ENCODE peak calls at places on chromosomes 5 and 9, in four cellular contexts. One of them, this sample, is unnamed.

GRCh38 chr9:115085773-115086377 is 32.1 kb downstream of the TNC start:
- DNase-seq in H9: no peak
- DNase-seq in IMR-90: no peak
- DNase-seq in H1: no peak
- DNase-seq in this sample: no peak

GRCh38 chr5:78076351-78076750 is 218.1 kb downstream of the AP3B1 start:
- DNase-seq in IMR-90: no peak
- DNase-seq in H9: no peak
- DNase-seq in H1: no peak
- DNase-seq in this sample: no peak

GRCh38 chr9:100150209-100150608 is 51.2 kb downstream of the INVS start:
- DNase-seq in H9: no peak
- DNase-seq in IMR-90: peak
- DNase-seq in H1: no peak
- DNase-seq in this sample: no peak

GRCh38 chr5:53291528-53291927 is 182.0 kb upstream of the MOCS2 start:
- DNase-seq in H1: no peak
- DNase-seq in IMR-90: peak
- DNase-seq in H9: no peak
- DNase-seq in this sample: no peak

GRCh38 chr5:131769337-131769736 is 27.5 kb downstream of the FNIP1 start:
- DNase-seq in H1: no peak
- DNase-seq in IMR-90: no peak
- DNase-seq in H9: no peak
- DNase-seq in this sample: no peak

GRCh38 chr5:102622244-102622643 is 123.4 kb upstream of the SLCO6A1 start:
- DNase-seq in H9: no peak
- DNase-seq in H1: no peak
- DNase-seq in IMR-90: no peak
- DNase-seq in this sample: no peak

GRCh38 chr9:16813838-16814237 is 56.6 kb downstream of the BNC2 start:
- DNase-seq in H1: no peak
- DNase-seq in H9: no peak
- DNase-seq in IMR-90: no peak
- DNase-seq in this sample: no peak

GRCh38 chr5:161541-162110 is 29.7 kb upstream of the LRRC14B start:
- DNase-seq in H9: no peak
- DNase-seq in IMR-90: no peak
- DNase-seq in H1: no peak
- DNase-seq in this sample: no peak

GRCh38 chr9:137619240-137620090 is 660 bp downstream of the EHMT1 start:
- DNase-seq in H9: no peak
- DNase-seq in H1: no peak
- DNase-seq in IMR-90: peak
- DNase-seq in this sample: no peak

GRCh38 chr9:109821711-109822110 is 41.7 kb downstream of the PALM2AKAP2 start:
- DNase-seq in H9: no peak
- DNase-seq in H1: no peak
- DNase-seq in IMR-90: peak
- DNase-seq in this sample: no peak

GRCh38 chr9:16530669-16531461 is 339.6 kb downstream of the BNC2 start:
- DNase-seq in H1: no peak
- DNase-seq in IMR-90: peak
- DNase-seq in H9: no peak
- DNase-seq in this sample: no peak

GRCh38 chr5:127187711-127188110 is 102.9 kb upstream of the MEGF10 start:
- DNase-seq in H9: no peak
- DNase-seq in H1: no peak
- DNase-seq in IMR-90: no peak
- DNase-seq in this sample: no peak

GRCh38 chr5:157476699-157477408 is 16.8 kb downstream of the NIPAL4 start:
- DNase-seq in H9: peak
- DNase-seq in IMR-90: peak
- DNase-seq in H1: no peak
- DNase-seq in this sample: peak

GRCh38 chr9:97766092-97766491 is 69.0 kb upstream of the XPA start:
- DNase-seq in H9: no peak
- DNase-seq in H1: no peak
- DNase-seq in IMR-90: peak
- DNase-seq in this sample: no peak

GRCh38 chr9:78005231-78006002 is 26.2 kb downstream of the GNAQ start:
- DNase-seq in H9: no peak
- DNase-seq in H1: no peak
- DNase-seq in IMR-90: no peak
- DNase-seq in this sample: no peak

GRCh38 chr5:399296-400281 is 43.4 kb upstream of the EXOC3 start:
- DNase-seq in IMR-90: peak
- DNase-seq in H1: peak
- DNase-seq in H9: peak
- DNase-seq in this sample: peak

GRCh38 chr5:169591636-169592035 is 8.1 kb downstream of the SPDL1 start:
- DNase-seq in H1: no peak
- DNase-seq in H9: no peak
- DNase-seq in IMR-90: peak
- DNase-seq in this sample: no peak

GRCh38 chr5:134435525-134435924 is 23.8 kb upstream of the CDKN2AIPNL start:
- DNase-seq in H1: no peak
- DNase-seq in IMR-90: peak
- DNase-seq in H9: no peak
- DNase-seq in this sample: no peak

GRCh38 chr5:133680830-133681555 is 68.7 kb upstream of the FSTL4 start:
- DNase-seq in H1: no peak
- DNase-seq in H9: peak
- DNase-seq in IMR-90: no peak
- DNase-seq in this sample: no peak

GRCh38 chr5:119410448-119411170 is 41.7 kb upstream of the HSD17B4 start:
- DNase-seq in H1: peak
- DNase-seq in IMR-90: no peak
- DNase-seq in H9: no peak
- DNase-seq in this sample: no peak

GRCh38 chr5:154962494-154962893 is 21.6 kb downstream of the MRPL22 start:
- DNase-seq in H9: no peak
- DNase-seq in IMR-90: peak
- DNase-seq in H1: no peak
- DNase-seq in this sample: no peak

GRCh38 chr9:122179690-122180074 is 20.0 kb downstream of the MORN5 start:
- DNase-seq in IMR-90: peak
- DNase-seq in H9: no peak
- DNase-seq in H1: no peak
- DNase-seq in this sample: no peak

GRCh38 chr9:89635007-89635742 is 30.4 kb downstream of the GADD45G start:
- DNase-seq in IMR-90: peak
- DNase-seq in H1: no peak
- DNase-seq in H9: no peak
- DNase-seq in this sample: no peak

GRCh38 chr5:58241383-58241782 is 218.5 kb downstream of the PLK2 start:
- DNase-seq in IMR-90: peak
- DNase-seq in H9: no peak
- DNase-seq in H1: no peak
- DNase-seq in this sample: no peak

GRCh38 chr5:135535820-135536801 is at the start of gene NEUROG1:
- DNase-seq in H1: peak
- DNase-seq in IMR-90: no peak
- DNase-seq in H9: peak
- DNase-seq in this sample: peak

GRCh38 chr9:134161647-134162046 is 2.7 kb downstream of the RNU6ATAC start:
- DNase-seq in IMR-90: no peak
- DNase-seq in H1: no peak
- DNase-seq in H9: no peak
- DNase-seq in this sample: no peak

GRCh38 chr9:134162926-134163373 is 1.4 kb downstream of the RNU6ATAC start:
- DNase-seq in H9: peak
- DNase-seq in H1: peak
- DNase-seq in IMR-90: no peak
- DNase-seq in this sample: no peak

GRCh38 chr9:134164879-134165278 is 515 bp upstream of the RNU6ATAC start:
- DNase-seq in H1: no peak
- DNase-seq in IMR-90: no peak
- DNase-seq in H9: no peak
- DNase-seq in this sample: no peak

GRCh38 chr9:134162212-134162775 is 2.1 kb downstream of the RNU6ATAC start:
- DNase-seq in H9: no peak
- DNase-seq in H1: no peak
- DNase-seq in IMR-90: no peak
- DNase-seq in this sample: no peak

GRCh38 chr9:134163374-134164196 is 779 bp downstream of the RNU6ATAC start:
- DNase-seq in H1: peak
- DNase-seq in H9: peak
- DNase-seq in IMR-90: peak
- DNase-seq in this sample: peak
- H2AFZ ChIP-seq in H1: no peak
- H2AFZ ChIP-seq in H9: no peak
- H2AFZ ChIP-seq in IMR-90: peak
- H2AFZ ChIP-seq in this sample: no peak

DNA sequence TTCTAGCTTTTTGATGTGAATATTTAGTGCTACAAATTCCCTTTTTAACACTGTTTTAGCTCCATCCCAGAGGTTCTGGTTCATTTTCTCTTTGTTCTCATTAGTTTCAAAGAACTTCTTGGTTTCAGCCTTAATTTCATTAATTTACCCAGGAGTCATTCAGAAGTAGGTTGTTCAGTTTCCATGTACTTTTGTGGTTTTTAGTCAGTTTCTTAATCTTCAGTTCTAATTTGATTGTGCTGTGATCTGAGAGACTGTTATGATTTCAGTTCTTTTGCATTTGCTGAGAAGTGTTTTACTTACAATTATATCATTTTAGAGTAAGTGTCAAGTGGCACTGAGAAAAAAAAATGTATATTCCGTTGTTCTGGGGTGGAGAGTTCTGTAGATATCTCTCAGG is 240.1 kb upstream of the RASA1 start:
- DNase-seq in IMR-90: no peak
- DNase-seq in H1: no peak
- DNase-seq in H9: no peak
- DNase-seq in this sample: no peak
- H3K4me2 ChIP-seq in IMR-90: no peak
- H3K4me2 ChIP-seq in H1: no peak
- H3K4me2 ChIP-seq in H9: no peak
- H3K4me2 ChIP-seq in this sample: no peak

DNA sequence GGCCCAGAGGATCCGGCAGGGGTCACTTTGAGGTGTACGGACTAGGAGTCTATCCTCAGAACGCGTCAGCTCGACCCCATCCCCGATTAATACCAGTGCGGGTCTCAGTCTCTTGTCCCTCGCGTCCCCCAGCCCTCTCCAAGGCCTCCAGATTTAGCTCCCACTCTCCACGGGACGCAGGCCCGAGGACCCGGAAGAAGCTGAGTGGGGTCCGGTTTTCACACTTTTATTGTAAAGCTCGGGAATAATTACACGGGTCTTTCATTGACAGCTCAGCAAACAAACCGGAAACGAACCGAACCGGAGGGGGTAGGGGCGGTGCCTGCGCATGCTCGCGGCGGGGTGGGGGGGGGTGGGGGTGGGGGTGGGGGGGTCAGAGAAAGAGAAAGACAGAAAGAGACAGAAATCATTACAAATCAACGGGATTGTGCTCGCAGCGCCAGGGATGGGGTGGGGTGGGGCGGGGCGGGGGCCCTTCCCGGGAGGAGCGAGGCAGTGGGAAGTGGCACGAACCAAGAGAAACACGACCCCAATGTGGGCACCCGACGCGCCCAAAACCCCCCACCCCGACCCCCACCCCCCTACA is 27.9 kb downstream of the PCDH1 start:
- DNase-seq in H9: no peak
- DNase-seq in H1: no peak
- DNase-seq in IMR-90: peak
- DNase-seq in this sample: peak
- H4K91ac ChIP-seq in H9: peak
- H4K91ac ChIP-seq in H1: peak
- H4K91ac ChIP-seq in IMR-90: peak
- H4K91ac ChIP-seq in this sample: peak

DNA sequence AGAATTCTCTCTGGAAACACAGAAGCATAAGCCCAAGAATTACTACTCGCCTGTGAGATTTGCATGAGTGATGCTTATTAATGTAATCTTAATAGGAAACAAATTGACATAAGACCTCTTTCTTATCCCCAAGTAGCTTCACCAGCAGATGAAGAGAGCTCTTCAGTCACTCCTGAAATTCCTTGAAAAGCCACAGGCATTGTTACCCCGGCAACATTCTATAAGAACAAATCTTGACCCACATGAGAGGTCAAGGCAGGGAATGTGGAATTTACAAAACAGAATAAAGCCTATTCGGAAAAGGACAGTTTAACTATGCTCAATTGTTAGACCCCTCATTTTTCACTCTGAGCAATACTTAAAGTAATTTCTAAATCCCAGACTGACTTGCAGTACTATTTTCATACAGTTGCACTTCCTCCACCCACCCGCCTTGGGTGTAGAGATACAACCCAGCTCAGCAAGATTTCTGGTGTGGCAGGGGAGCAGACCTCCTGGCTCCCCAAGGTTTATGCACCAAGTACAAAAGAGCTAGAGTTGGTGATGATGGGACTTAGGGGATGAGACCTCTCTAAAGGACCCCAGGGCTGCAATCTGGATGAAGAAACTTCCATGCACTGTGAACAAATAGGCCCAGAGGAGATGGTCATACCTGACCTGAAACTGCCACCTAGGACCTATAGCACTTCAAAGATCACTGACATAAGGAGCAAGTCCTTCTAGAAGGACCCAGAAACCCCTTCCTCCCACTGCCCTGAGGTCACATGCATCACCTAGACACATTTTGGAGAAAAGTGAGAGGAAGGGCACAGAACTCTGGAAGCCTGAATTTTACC is 242.1 kb downstream of the ZNF608 start:
- DNase-seq in H9: no peak
- DNase-seq in IMR-90: peak
- DNase-seq in H1: no peak
- DNase-seq in this sample: peak
- H2AFZ ChIP-seq in H9: no peak
- H2AFZ ChIP-seq in IMR-90: no peak
- H2AFZ ChIP-seq in H1: no peak
- H2AFZ ChIP-seq in this sample: no peak

GRCh38 chr5:176820937-176821336 is 10.6 kb downstream of the UNC5A start:
- DNase-seq in H1: no peak
- DNase-seq in H9: no peak
- DNase-seq in IMR-90: no peak
- DNase-seq in this sample: no peak

GRCh38 chr5:176821441-176821840 is 11.1 kb downstream of the UNC5A start:
- DNase-seq in IMR-90: no peak
- DNase-seq in H1: no peak
- DNase-seq in H9: no peak
- DNase-seq in this sample: no peak

GRCh38 chr5:176822426-176823075 is 12.2 kb downstream of the UNC5A start:
- DNase-seq in IMR-90: no peak
- DNase-seq in H9: no peak
- DNase-seq in H1: no peak
- DNase-seq in this sample: no peak

GRCh38 chr5:176823076-176823481 is 12.7 kb downstream of the UNC5A start:
- DNase-seq in IMR-90: no peak
- DNase-seq in H1: no peak
- DNase-seq in H9: no peak
- DNase-seq in this sample: no peak

GRCh38 chr5:176822041-176822425 is 11.7 kb downstream of the UNC5A start:
- DNase-seq in IMR-90: no peak
- DNase-seq in H9: no peak
- DNase-seq in H1: no peak
- DNase-seq in this sample: no peak
- H3K4me2 ChIP-seq in IMR-90: no peak
- H3K4me2 ChIP-seq in H9: no peak
- H3K4me2 ChIP-seq in H1: no peak
- H3K4me2 ChIP-seq in this sample: no peak

GRCh38 chr5:91200692-91201091 is 182.4 kb downstream of the ARRDC3 start:
- DNase-seq in H9: no peak
- DNase-seq in IMR-90: no peak
- DNase-seq in H1: no peak
- DNase-seq in this sample: no peak
- H4K91ac ChIP-seq in H9: no peak
- H4K91ac ChIP-seq in IMR-90: no peak
- H4K91ac ChIP-seq in H1: no peak
- H4K91ac ChIP-seq in this sample: no peak